ENCODE peak calls at places on chromosomes 5 and 9, in nine cellular contexts. A is cardiac muscle cell; B is HFFc6; P is astrocyte of the spinal cord; C is bronchial epithelial cell; F is H9; I is IMR-90; S is CD8-positive, alpha-beta T cell; L is heart right ventricle. Q is an unnamed sample.

GRCh38 chr9:115192280-115192679 is 74.3 kb upstream of the TNC start:
- DNase-seq in A (no peak), B (no peak), P (no peak), C (no peak), F (no peak), I (no peak), S (no peak), L (no peak), Q (no peak)

GRCh38 chr9:79572032-79572890 is 496 bp downstream of the TLE4 start:
- DNase-seq in A (peak), B (peak), P (peak), C (no peak), F (peak), I (peak), S (peak), L (peak), Q (no peak)

GRCh38 chr5:14406554-14406849 is 175.1 kb upstream of the OTULINL start:
- DNase-seq in A (no peak), B (peak), P (peak), C (peak), F (no peak), I (peak), S (no peak), L (no peak), Q (no peak)

GRCh38 chr5:6286404-6286803 is 91.9 kb downstream of the MED10 start:
- DNase-seq in A (no peak), B (no peak), P (no peak), C (no peak), F (no peak), I (no peak), S (no peak), L (no peak), Q (no peak)

GRCh38 chr5:147382776-147383175 is 127.1 kb downstream of the DPYSL3 start:
- DNase-seq in A (no peak), B (no peak), P (no peak), C (no peak), F (no peak), I (no peak), S (no peak), L (no peak), Q (no peak)

GRCh38 chr9:136326061-136326776 is 1.1 kb upstream of the GPSM1 start:
- DNase-seq in A (peak), B (peak), P (peak), C (no peak), F (peak), I (peak), S (no peak), L (peak), Q (no peak)

GRCh38 chr5:134626369-134627014 is 6.1 kb downstream of the SAR1B start:
- DNase-seq in A (no peak), B (no peak), P (peak), C (peak), F (no peak), I (peak), S (no peak), L (no peak), Q (no peak)

GRCh38 chr9:74742792-74743389 is 144.8 kb downstream of the TRPM6 start:
- DNase-seq in A (peak), B (peak), P (peak), C (peak), F (peak), I (peak), S (no peak), L (no peak), Q (no peak)

GRCh38 chr5:174935854-174936474 is 211.6 kb downstream of the MSX2 start:
- DNase-seq in A (peak), B (peak), P (peak), C (peak), F (peak), I (peak), S (peak), L (peak), Q (no peak)

GRCh38 chr5:8844206-8844605 is 701.7 kb downstream of the SEMA5A start:
- DNase-seq in A (no peak), B (no peak), P (no peak), C (no peak), F (no peak), I (no peak), S (no peak), L (no peak), Q (no peak)

DNA sequence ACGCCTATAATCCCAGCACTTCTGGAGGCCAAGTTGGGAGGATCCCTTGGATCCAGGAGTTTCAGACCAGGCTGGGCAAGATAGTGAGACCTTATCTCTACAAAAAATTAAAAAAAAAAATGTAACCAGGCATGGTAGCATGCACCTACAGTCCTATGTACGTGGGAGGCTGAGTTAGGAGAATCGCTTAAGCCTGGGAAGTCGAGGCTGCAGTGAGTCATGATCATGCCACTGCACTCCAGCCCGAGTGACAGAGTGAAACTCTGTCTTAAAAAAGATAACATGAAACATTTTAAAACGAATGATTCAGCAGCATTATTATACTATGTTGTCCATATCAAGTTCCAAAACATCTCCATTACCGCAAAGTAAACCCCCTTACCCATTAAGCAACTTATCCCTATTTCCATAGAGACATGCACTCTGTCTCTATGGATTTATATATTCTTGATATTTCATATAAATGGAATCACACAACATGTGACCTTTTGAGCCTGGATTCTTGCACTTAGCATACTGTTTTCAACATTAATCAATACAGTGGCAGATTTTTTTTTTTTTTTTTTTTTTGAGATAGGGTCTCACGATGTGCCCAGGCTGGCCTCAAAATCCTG is 56.9 kb upstream of the MTMR12 start:
- DNase-seq in A (no peak), B (no peak), P (no peak), C (no peak), F (no peak), I (no peak), S (no peak), L (no peak), Q (no peak)
- TF ChIP-seq CTCF in A (no peak), B (no peak), P (no peak), C (no peak), F (no peak), I (no peak), S (no peak), L (no peak), Q (no peak)

DNA sequence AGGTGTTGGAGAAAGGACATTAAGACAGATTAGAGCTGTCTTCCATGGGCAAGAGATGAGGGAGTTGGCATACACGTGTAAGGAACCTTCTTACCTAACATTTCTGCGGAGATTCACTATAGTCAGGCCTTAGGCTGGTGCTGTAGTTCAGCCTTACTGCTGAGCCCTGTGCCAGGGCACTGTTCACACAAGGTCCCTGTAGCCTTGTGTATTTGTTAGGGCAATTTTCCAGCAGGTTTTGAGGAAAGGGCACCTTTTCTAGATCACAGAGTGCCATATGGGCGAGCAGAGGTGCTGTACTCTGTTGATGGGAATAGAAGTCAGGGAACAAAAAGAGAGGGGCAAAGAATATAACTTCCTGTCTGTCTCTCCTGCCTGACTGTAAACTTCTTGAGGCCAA is 15.6 kb downstream of the PALM2AKAP2 start:
- DNase-seq in A (no peak), B (no peak), P (no peak), C (no peak), F (no peak), I (no peak), S (no peak), L (no peak), Q (no peak)
- TF ChIP-seq CTCF in A (no peak), B (no peak), P (no peak), C (no peak), F (no peak), I (no peak), S (no peak), L (no peak), Q (no peak)

GRCh38 chr5:165617491-165617890 is 2112.1 kb downstream of the MAT2B start:
- DNase-seq in A (no peak), B (no peak), P (peak), C (no peak), F (no peak), I (peak), S (no peak), L (no peak), Q (no peak)

GRCh38 chr5:165620394-165620793 is 2115.0 kb downstream of the MAT2B start:
- DNase-seq in A (no peak), B (no peak), P (peak), C (no peak), F (no peak), I (peak), S (no peak), L (no peak), Q (no peak)

DNA sequence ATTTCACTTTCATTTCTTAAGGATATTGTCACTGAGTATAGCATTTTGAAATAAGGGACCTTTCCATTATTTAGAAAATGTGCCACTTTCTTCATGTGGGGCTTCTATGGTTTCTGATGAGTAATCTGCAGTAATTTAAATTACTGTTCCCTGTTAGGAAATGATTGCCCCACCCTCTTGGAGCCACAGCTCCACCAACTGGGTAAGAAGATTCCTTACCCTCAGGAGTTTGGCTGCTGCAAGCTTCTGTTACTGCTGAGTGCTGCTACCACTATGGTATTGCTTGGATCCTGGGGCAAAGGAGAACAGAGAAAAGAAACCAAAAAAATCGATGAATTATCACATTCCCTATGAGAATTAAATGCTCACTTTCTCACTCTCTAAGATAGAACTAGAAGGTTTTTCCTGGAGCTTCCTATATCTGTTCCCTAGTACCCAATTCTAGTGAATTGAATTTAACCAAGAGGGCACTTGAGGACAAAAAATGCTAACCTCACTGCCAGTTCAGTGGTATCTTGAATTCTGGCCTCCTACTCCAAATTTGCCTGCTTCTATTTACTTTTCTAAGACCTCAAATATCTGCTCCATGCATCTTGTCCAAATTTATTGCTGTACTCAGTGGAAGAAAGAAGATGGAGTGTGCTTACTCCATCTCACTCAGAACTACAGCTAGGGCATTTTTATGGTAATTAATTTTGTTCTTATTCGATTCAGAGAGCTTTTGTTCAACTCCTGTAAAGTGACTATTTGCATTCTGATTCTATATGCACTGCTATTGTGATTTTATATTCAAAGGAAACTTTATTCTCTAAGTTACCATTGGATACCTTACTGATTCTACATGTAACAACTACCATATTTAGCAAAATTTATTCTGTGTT is 2111.4 kb downstream of the MAT2B start:
- DNase-seq in A (no peak), B (no peak), P (peak), C (no peak), F (peak), I (peak), S (no peak), L (no peak), Q (no peak)
- TF ChIP-seq CTCF in A (no peak), B (no peak), P (peak), C (no peak), F (peak), I (peak), S (no peak), L (no peak), Q (no peak)

GRCh38 chr9:22002038-22002437 is 7.1 kb downstream of the CDKN2B start:
- DNase-seq in A (no peak), B (no peak), P (no peak), C (no peak), F (no peak), I (no peak), S (no peak), L (no peak), Q (no peak)

GRCh38 chr9:22009563-22009867 is 410 bp upstream of the CDKN2B start:
- DNase-seq in A (no peak), B (no peak), P (no peak), C (no peak), F (no peak), I (no peak), S (no peak), L (no peak), Q (no peak)

GRCh38 chr9:22008662-22009562 is at the start of gene CDKN2B:
- DNase-seq in A (peak), B (peak), P (peak), C (peak), F (peak), I (peak), S (peak), L (peak), Q (peak)

GRCh38 chr9:22005700-22006605 is 3.2 kb downstream of the CDKN2B start:
- DNase-seq in A (no peak), B (peak), P (peak), C (no peak), F (peak), I (peak), S (peak), L (no peak), Q (no peak)

GRCh38 chr9:22005083-22005699 is 3.9 kb downstream of the CDKN2B start:
- DNase-seq in A (peak), B (no peak), P (peak), C (no peak), F (peak), I (peak), S (no peak), L (no peak), Q (no peak)
- TF ChIP-seq CTCF in A (no peak), B (peak), P (peak), C (peak), F (peak), I (no peak), S (no peak), L (no peak), Q (no peak)

GRCh38 chr9:77897292-77897691 is 134.3 kb downstream of the GNAQ start:
- DNase-seq in A (no peak), B (no peak), P (peak), C (no peak), F (peak), I (peak), S (no peak), L (no peak), Q (no peak)
- TF ChIP-seq CTCF in A (peak), B (peak), P (peak), C (peak), F (peak), I (peak), S (no peak), L (no peak), Q (peak)

GRCh38 chr5:169003721-169004481 is 297.0 kb downstream of the SLIT3 start:
- DNase-seq in A (peak), B (no peak), P (no peak), C (no peak), F (no peak), I (no peak), S (no peak), L (no peak), Q (no peak)
- TF ChIP-seq CTCF in A (peak), B (peak), P (peak), C (no peak), F (peak), I (no peak), S (no peak), L (no peak), Q (peak)